ENCODE peak calls at places on chromosome 9, in eight cellular contexts. A, F, M, Z, W, H, R and Y are unnamed samples.

GRCh38 chr9:94011134-94011533 is 56.0 kb upstream of the BARX1 start:
- DNase-seq in A (no peak), F (peak), M (no peak), Z (no peak), W (peak), H (no peak), R (no peak), Y (no peak)

GRCh38 chr9:131776473-131776872 is 36.6 kb upstream of the RAPGEF1 start:
- DNase-seq in A (peak), F (no peak), M (no peak), Z (peak), W (peak), H (peak), R (no peak), Y (peak)

GRCh38 chr9:73595036-73595545 is 443.4 kb downstream of the ANXA1 start:
- DNase-seq in A (no peak), F (no peak), M (no peak), Z (no peak), W (no peak), H (no peak), R (no peak), Y (no peak)

GRCh38 chr9:97900103-97900737 is 22.1 kb downstream of the TRMO start:
- DNase-seq in A (peak), F (no peak), M (no peak), Z (no peak), W (no peak), H (no peak), R (no peak), Y (peak)

GRCh38 chr9:124251188-124251587 is 6.6 kb upstream of the NEK6 start:
- DNase-seq in A (no peak), F (no peak), M (no peak), Z (no peak), W (no peak), H (no peak), R (no peak), Y (no peak)

GRCh38 chr9:87567047-87567446 is 69.4 kb downstream of the DAPK1 start:
- DNase-seq in A (no peak), F (no peak), M (no peak), Z (no peak), W (no peak), H (no peak), R (no peak), Y (no peak)

GRCh38 chr9:86531273-86531672 is 177.1 kb upstream of the TUT7 start:
- DNase-seq in A (no peak), F (no peak), M (no peak), Z (no peak), W (no peak), H (no peak), R (no peak), Y (no peak)

GRCh38 chr9:13429271-13429670 is 149.8 kb upstream of the MPDZ start:
- DNase-seq in A (no peak), F (no peak), M (no peak), Z (no peak), W (no peak), H (no peak), R (no peak), Y (no peak)

GRCh38 chr9:84668204-84669007 is 1.1 kb upstream of the NTRK2 start:
- DNase-seq in A (peak), F (peak), M (peak), Z (peak), W (no peak), H (no peak), R (no peak), Y (peak)

GRCh38 chr9:36165766-36166149 is 3.4 kb upstream of the CCIN start:
- DNase-seq in A (peak), F (no peak), M (no peak), Z (no peak), W (no peak), H (no peak), R (no peak), Y (peak)

GRCh38 chr9:111483419-111483861 is 743 bp downstream of the ECPAS start:
- DNase-seq in A (no peak), F (peak), M (no peak), Z (peak), W (no peak), H (peak), R (no peak), Y (no peak)

GRCh38 chr9:86046930-86047341 is 52.4 kb downstream of the GOLM1 start:
- DNase-seq in A (no peak), F (no peak), M (no peak), Z (no peak), W (no peak), H (no peak), R (no peak), Y (no peak)

GRCh38 chr9:23493219-23493618 is 332.8 kb downstream of the ELAVL2 start:
- DNase-seq in A (no peak), F (no peak), M (no peak), Z (no peak), W (no peak), H (no peak), R (no peak), Y (no peak)

GRCh38 chr9:35350827-35351549 is 138.9 kb upstream of the RUSC2 start:
- DNase-seq in A (peak), F (no peak), M (no peak), Z (no peak), W (no peak), H (no peak), R (no peak), Y (peak)

GRCh38 chr9:78609471-78609870 is 312.5 kb downstream of the PSAT1 start:
- DNase-seq in A (no peak), F (no peak), M (no peak), Z (no peak), W (no peak), H (no peak), R (no peak), Y (no peak)

GRCh38 chr9:1055156-1055555 is 5.0 kb downstream of the DMRT2 start:
- DNase-seq in A (no peak), F (no peak), M (no peak), Z (no peak), W (no peak), H (no peak), R (no peak), Y (no peak)

GRCh38 chr9:127185931-127186781 is 63.7 kb upstream of the ANGPTL2 start:
- DNase-seq in A (peak), F (no peak), M (no peak), Z (no peak), W (no peak), H (no peak), R (no peak), Y (peak)

GRCh38 chr9:116175616-116176015 is 22.0 kb downstream of the PAPPA start:
- DNase-seq in A (peak), F (no peak), M (no peak), Z (no peak), W (no peak), H (no peak), R (no peak), Y (no peak)

GRCh38 chr9:16720386-16720785 is 150.1 kb downstream of the BNC2 start:
- DNase-seq in A (no peak), F (no peak), M (no peak), Z (no peak), W (no peak), H (no peak), R (no peak), Y (peak)

GRCh38 chr9:93265972-93266371 is 82.0 kb downstream of the WNK2 start:
- DNase-seq in A (no peak), F (no peak), M (no peak), Z (no peak), W (no peak), H (peak), R (no peak), Y (no peak)

GRCh38 chr9:91178281-91179236 is 183.2 kb downstream of the AUH start:
- DNase-seq in A (no peak), F (no peak), M (no peak), Z (no peak), W (no peak), H (no peak), R (no peak), Y (no peak)
- H3K4me2 ChIP-seq in A (no peak), F (peak), M (no peak), Z (no peak), W (no peak), H (no peak), R (no peak), Y (peak)

GRCh38 chr9:18636781-18637180 is 162.8 kb downstream of the ADAMTSL1 start:
- DNase-seq in A (no peak), F (no peak), M (no peak), Z (no peak), W (no peak), H (no peak), R (no peak), Y (peak)

GRCh38 chr9:18629136-18629535 is 155.2 kb downstream of the ADAMTSL1 start:
- DNase-seq in A (no peak), F (no peak), M (no peak), Z (no peak), W (no peak), H (no peak), R (no peak), Y (peak)

GRCh38 chr9:18638448-18639249 is 164.7 kb downstream of the ADAMTSL1 start:
- DNase-seq in A (peak), F (no peak), M (no peak), Z (no peak), W (no peak), H (no peak), R (no peak), Y (peak)

DNA sequence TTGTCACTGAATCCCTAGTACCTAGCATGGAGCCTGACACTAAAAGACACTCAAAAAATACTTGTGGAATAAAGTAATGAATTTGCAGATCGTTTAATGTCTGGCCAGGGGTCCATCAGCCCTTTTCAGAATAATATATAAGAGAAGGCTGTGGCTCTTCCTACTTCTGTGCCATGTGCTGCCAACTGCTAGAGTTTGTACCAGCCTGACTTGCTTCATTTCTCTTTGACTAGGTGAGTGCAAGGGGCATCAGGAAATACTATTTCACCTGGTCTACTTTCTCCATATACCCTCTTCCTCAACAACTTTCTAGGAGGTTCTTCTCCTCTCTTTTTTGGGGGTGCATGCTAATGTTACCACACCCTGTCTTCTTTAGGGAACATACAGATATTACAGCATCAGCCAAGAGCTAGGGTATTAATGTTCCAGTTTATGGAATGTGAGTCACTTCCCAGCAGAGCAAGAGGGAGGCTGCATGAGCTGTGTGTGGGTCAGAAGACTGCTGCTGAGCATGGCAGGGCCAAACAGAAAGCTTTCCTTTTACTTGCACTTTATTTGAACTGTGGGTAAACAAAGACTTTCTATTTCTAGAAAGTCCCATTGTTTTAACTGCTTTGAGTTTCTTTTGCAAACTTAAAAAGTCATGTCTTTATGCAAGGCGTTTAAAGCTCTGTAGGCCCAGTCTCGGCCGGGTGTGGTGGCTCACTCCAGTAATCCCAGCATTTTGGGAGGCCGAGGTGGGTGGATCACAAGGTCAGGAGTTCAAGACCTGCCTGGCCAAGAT is 158.9 kb downstream of the ADAMTSL1 start:
- DNase-seq in A (peak), F (peak), M (no peak), Z (no peak), W (no peak), H (no peak), R (no peak), Y (peak)
- H3K4me2 ChIP-seq in A (peak), F (no peak), M (no peak), Z (no peak), W (no peak), H (no peak), R (no peak), Y (peak)

GRCh38 chr9:128845186-128845931 is 15.8 kb upstream of the SPOUT1 start:
- DNase-seq in A (no peak), F (peak), M (no peak), Z (no peak), W (no peak), H (no peak), R (no peak), Y (no peak)

GRCh38 chr9:128847803-128848202 is 18.2 kb upstream of the SPOUT1 start:
- DNase-seq in A (no peak), F (no peak), M (no peak), Z (no peak), W (no peak), H (no peak), R (no peak), Y (no peak)

GRCh38 chr9:128841704-128842492 is 12.3 kb upstream of the SPOUT1 start:
- DNase-seq in A (no peak), F (no peak), M (no peak), Z (no peak), W (no peak), H (no peak), R (no peak), Y (no peak)

GRCh38 chr9:128846680-128847030 is 17.1 kb upstream of the SPOUT1 start:
- DNase-seq in A (no peak), F (no peak), M (no peak), Z (no peak), W (no peak), H (no peak), R (no peak), Y (no peak)
- H3K4me2 ChIP-seq in A (no peak), F (no peak), M (no peak), Z (no peak), W (no peak), H (no peak), R (no peak), Y (no peak)

DNA sequence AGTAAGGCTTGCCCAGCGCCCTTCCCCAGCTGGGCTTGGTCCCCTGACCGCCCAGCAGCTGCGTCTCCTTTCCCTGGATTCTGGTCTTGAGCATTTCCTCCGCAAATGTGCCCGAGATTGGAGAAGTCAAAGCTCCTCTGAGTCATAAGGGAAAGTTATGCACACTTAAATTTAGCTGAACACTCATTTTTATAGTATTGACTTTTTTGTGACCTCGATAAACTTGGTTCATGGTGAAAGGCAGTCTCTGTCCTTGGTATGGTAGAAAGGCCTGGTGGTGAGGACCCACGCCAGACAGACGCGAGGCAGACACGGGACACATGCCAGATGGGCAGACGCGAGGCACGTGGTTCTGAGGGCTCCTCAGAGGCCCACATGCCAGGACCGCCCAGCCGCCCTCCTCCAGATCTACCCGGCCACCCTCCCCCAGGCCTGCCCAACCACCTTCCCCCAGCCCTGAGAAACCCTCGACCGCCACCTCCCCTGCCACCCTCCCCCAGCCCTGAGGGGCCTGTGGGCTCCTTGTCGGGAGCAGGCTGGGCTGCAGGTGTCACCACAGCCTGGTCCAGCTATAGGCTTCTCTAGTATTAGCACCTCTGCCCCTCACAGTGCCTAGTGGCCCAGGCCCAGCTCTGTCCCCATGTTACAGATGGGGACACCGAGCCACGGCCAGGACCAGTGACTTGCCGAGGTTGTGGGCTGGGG is 60.9 kb upstream of the CACNA1B start:
- DNase-seq in A (no peak), F (no peak), M (no peak), Z (no peak), W (no peak), H (no peak), R (no peak), Y (no peak)
- H3K4me2 ChIP-seq in A (no peak), F (no peak), M (no peak), Z (no peak), W (no peak), H (no peak), R (no peak), Y (no peak)

GRCh38 chr9:130523921-130524320 is 55.5 kb upstream of the FUBP3 start:
- DNase-seq in A (no peak), F (no peak), M (no peak), Z (peak), W (no peak), H (no peak), R (no peak), Y (no peak)

GRCh38 chr9:130527651-130528310 is 51.6 kb upstream of the FUBP3 start:
- DNase-seq in A (no peak), F (no peak), M (no peak), Z (no peak), W (no peak), H (no peak), R (no peak), Y (no peak)

GRCh38 chr9:130526193-130526853 is 53.1 kb upstream of the FUBP3 start:
- DNase-seq in A (no peak), F (no peak), M (no peak), Z (no peak), W (no peak), H (no peak), R (no peak), Y (no peak)

GRCh38 chr9:130528674-130529073 is 50.7 kb upstream of the FUBP3 start:
- DNase-seq in A (no peak), F (no peak), M (no peak), Z (no peak), W (no peak), H (no peak), R (no peak), Y (no peak)

DNA sequence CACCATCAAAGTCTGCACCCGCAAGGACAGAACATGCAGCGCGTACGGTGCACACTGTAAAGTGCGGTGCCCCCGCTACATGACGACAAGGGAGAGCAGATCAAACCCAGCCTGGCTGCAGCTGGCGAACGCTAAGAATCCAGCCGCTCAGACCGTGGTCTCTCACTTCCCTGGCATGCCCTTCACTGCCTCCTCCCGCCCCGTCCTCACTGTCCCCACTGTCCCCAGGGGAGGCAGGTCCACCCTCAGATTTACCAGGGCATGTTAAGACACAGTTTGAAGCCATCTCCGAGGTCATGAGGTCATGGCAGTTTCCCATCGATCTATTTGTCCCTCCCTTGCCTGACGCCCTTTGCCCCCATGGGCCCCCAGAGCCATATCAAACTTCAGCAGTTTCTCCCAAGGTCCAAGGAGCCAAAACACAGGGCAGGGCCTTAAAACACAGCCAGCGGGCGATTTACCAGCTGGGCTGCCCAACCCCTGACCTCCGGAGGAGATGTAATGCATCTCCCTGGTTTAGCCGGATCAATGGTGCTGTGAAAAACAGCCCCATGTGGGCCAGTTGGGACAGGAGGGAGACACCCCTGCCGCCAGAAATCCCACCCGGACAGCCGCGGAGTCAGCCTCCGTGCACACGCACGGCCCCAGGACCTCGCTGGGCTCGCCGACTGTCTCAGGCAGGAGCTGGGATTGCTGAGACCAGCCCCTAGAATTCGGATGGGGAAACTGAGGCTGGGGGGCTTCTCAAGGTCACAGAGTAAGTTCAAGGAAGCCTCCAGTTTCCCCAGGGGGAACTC is 52.3 kb upstream of the FUBP3 start:
- DNase-seq in A (no peak), F (no peak), M (no peak), Z (no peak), W (no peak), H (no peak), R (no peak), Y (no peak)
- H3K4me2 ChIP-seq in A (no peak), F (no peak), M (no peak), Z (no peak), W (no peak), H (no peak), R (no peak), Y (no peak)

GRCh38 chr9:135993409-135993742 is 32.2 kb upstream of the UBAC1 start:
- DNase-seq in A (no peak), F (no peak), M (no peak), Z (no peak), W (no peak), H (no peak), R (no peak), Y (no peak)
- H3K4me2 ChIP-seq in A (peak), F (no peak), M (peak), Z (no peak), W (no peak), H (peak), R (no peak), Y (peak)

GRCh38 chr9:88593537-88594185 is 58.7 kb downstream of the NXNL2 start:
- DNase-seq in A (peak), F (peak), M (peak), Z (peak), W (peak), H (peak), R (no peak), Y (peak)

GRCh38 chr9:88590558-88591146 is 55.7 kb downstream of the NXNL2 start:
- DNase-seq in A (no peak), F (no peak), M (no peak), Z (no peak), W (no peak), H (peak), R (no peak), Y (no peak)

DNA sequence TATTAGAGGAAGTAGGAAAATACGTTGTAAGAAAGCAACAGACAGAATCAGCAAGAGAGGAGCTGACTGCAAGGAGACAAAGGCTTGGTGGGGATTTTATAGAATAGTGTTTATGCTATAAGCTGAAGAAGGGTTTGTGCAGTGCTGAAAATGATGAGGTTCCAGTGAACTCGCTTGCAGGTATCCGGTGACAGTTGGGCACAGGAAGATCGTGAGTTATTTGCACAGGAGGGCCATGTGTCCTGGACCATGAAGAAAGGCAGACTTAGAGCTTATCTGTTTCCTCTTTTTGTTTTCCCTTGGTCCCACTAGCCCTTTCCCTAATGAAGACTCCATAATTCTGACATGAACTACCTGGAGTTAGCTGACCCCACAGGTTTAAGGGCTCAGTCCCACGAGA is 61.4 kb downstream of the NXNL2 start:
- DNase-seq in A (no peak), F (no peak), M (no peak), Z (no peak), W (no peak), H (no peak), R (no peak), Y (no peak)
- H3K4me2 ChIP-seq in A (no peak), F (no peak), M (no peak), Z (no peak), W (no peak), H (no peak), R (no peak), Y (no peak)